ENCODE peak calls at places on chromosomes 1 and 21, in nine cellular contexts. M is CMK; S is NB4; V is frontal cortex; O is effector CD4-positive, alpha-beta T cell; I is left ventricle myocardium superior; G is heart right ventricle; D is AML-193; J is stimulated activated CD8-positive, alpha-beta memory T cell treated with anti-CD3 and anti-CD28 coated beads, Interleukin-15, amount 100 ng/mL, for 1 hour. C is an unnamed sample.

GRCh38 chr1:28601696-28602095 is 9.6 kb downstream of the RAB42 start:
- DNase-seq in M (no peak), S (no peak), V (no peak), O (no peak), I (no peak), G (no peak), D (no peak), J (no peak), C (no peak)

GRCh38 chr1:115184951-115185331 is 95.6 kb upstream of the TSPAN2 start:
- DNase-seq in M (no peak), S (no peak), V (no peak), O (no peak), I (peak; percentile 45), G (no peak), D (no peak), J (no peak), C (no peak)

GRCh38 chr1:36300526-36300925 is 5.6 kb upstream of the SH3D21 start:
- DNase-seq in M (no peak), S (no peak), V (no peak), O (no peak), I (no peak), G (no peak), D (no peak), J (no peak), C (no peak)

GRCh38 chr1:67735806-67736627 is 51.0 kb downstream of the GADD45A start:
- DNase-seq in M (peak; percentile 38), S (no peak), V (no peak), O (no peak), I (peak; percentile 77), G (peak; percentile 54), D (no peak), J (no peak), C (no peak)

GRCh38 chr1:119935915-119936314 is 39.6 kb upstream of the ADAM30 start:
- DNase-seq in M (no peak), S (no peak), V (no peak), O (no peak), I (no peak), G (no peak), D (no peak), J (no peak), C (no peak)

GRCh38 chr21:36282568-36283230 is 37.3 kb upstream of the MORC3 start:
- DNase-seq in M (no peak), S (no peak), V (no peak), O (no peak), I (no peak), G (no peak), D (no peak), J (no peak), C (no peak)

GRCh38 chr1:206710457-206710823 is 25.7 kb downstream of the MAPKAPK2 start:
- DNase-seq in M (no peak), S (no peak), V (no peak), O (no peak), I (no peak), G (no peak), D (no peak), J (no peak), C (no peak)

GRCh38 chr1:24619376-24619775 is 23.7 kb upstream of the SRRM1 start:
- DNase-seq in M (no peak), S (no peak), V (no peak), O (no peak), I (no peak), G (no peak), D (no peak), J (no peak), C (no peak)

GRCh38 chr1:154759196-154759595 is 110.9 kb downstream of the KCNN3 start:
- DNase-seq in M (no peak), S (no peak), V (no peak), O (peak; percentile 25), I (no peak), G (no peak), D (no peak), J (peak; percentile 17), C (no peak)

GRCh38 chr1:204647114-204647804 is 38.3 kb downstream of the LRRN2 start:
- DNase-seq in M (peak; percentile 49), S (peak; percentile 66), V (peak; percentile 17), O (no peak), I (no peak), G (no peak), D (peak; percentile 46), J (no peak), C (no peak)

GRCh38 chr1:71650126-71650525 is 569.3 kb upstream of the ZRANB2 start:
- DNase-seq in M (no peak), S (no peak), V (no peak), O (no peak), I (no peak), G (no peak), D (no peak), J (no peak), C (no peak)

GRCh38 chr1:88885933-88886332 is 5.4 kb downstream of the GTF2B start:
- DNase-seq in M (no peak), S (no peak), V (no peak), O (no peak), I (no peak), G (no peak), D (no peak), J (no peak), C (no peak)

GRCh38 chr1:211371406-211372105 is 44.9 kb downstream of the TRAF5 start:
- DNase-seq in M (no peak), S (no peak), V (no peak), O (no peak), I (no peak), G (no peak), D (no peak), J (no peak), C (no peak)

GRCh38 chr1:23286401-23286800 is 57.7 kb downstream of the HNRNPR start:
- DNase-seq in M (no peak), S (no peak), V (no peak), O (no peak), I (no peak), G (no peak), D (no peak), J (no peak), C (no peak)

GRCh38 chr1:230642263-230642959 is at the start of gene COG2:
- DNase-seq in M (peak; percentile 93), S (peak; percentile 96), V (peak; percentile 91), O (peak; percentile 95), I (peak; percentile 98), G (peak; percentile 97), D (peak; percentile 79), J (peak; percentile 95), C (peak; percentile 74)

GRCh38 chr1:12591267-12591938 is 26.6 kb downstream of the DHRS3 start:
- DNase-seq in M (no peak), S (no peak), V (no peak), O (no peak), I (peak; percentile 84), G (peak; percentile 70), D (no peak), J (no peak), C (no peak)

GRCh38 chr1:236623371-236624166 is 19.3 kb upstream of the HEATR1 start:
- DNase-seq in M (no peak), S (no peak), V (no peak), O (no peak), I (no peak), G (no peak), D (no peak), J (no peak), C (no peak)

GRCh38 chr1:27099154-27099903 is 55.6 kb downstream of the SLC9A1 start:
- DNase-seq in M (peak; percentile 73), S (peak; percentile 90), V (no peak), O (no peak), I (peak; percentile 82), G (peak; percentile 75), D (no peak), J (no peak), C (no peak)

GRCh38 chr1:59743324-59744108 is 71.2 kb upstream of the HOOK1 start:
- DNase-seq in M (no peak), S (peak; percentile 34), V (no peak), O (no peak), I (peak; percentile 38), G (no peak), D (peak; percentile 45), J (no peak), C (no peak)

GRCh38 chr1:176987016-176987415 is 177.5 kb downstream of the ASTN1 start:
- DNase-seq in M (no peak), S (no peak), V (no peak), O (no peak), I (no peak), G (no peak), D (no peak), J (no peak), C (no peak)

GRCh38 chr1:14167889-14168288 is 430.6 kb upstream of the KAZN start:
- DNase-seq in M (no peak), S (no peak), V (no peak), O (no peak), I (no peak), G (no peak), D (no peak), J (no peak), C (no peak)

GRCh38 chr1:245079021-245079609 is 75.7 kb upstream of the KIF26B start:
- DNase-seq in M (no peak), S (peak; percentile 57), V (no peak), O (no peak), I (no peak), G (no peak), D (peak; percentile 59), J (no peak), C (no peak)

GRCh38 chr1:30898031-30898815 is 10.3 kb downstream of the SDC3 start:
- DNase-seq in M (no peak), S (no peak), V (no peak), O (no peak), I (no peak), G (no peak), D (no peak), J (no peak), C (no peak)